ENCODE peak calls at places on chromosomes 4 and X, in seven cellular contexts. T, K, Q, U, H, L and E are unnamed samples. For H3K36me3, the result is how much of the 10 kb centered on the place peaks cover.

GRCh38 chrX:109890910-109891502 is 111.9 kb upstream of the TMEM164 start:
- DNase-seq in Q (no peak), T (peak), U (peak), K (peak), H (peak), L (peak), E (peak)

GRCh38 chr4:3473251-3473942 is 10.3 kb downstream of the DOK7 start:
- DNase-seq in U (peak), K (no peak), T (peak), H (peak), Q (no peak), L (no peak), E (no peak)

GRCh38 chr4:1983846-1984405 is 24.8 kb downstream of the NELFA start:
- DNase-seq in T (no peak), K (peak), H (peak), L (peak), U (peak), Q (no peak), E (no peak)

GRCh38 chr4:179583221-179583620 is 2141.0 kb upstream of the AGA start:
- DNase-seq in H (no peak), L (no peak), U (no peak), T (no peak), K (no peak), Q (no peak), E (no peak)

GRCh38 chr4:165164257-165164656 is 43.1 kb upstream of the KLHL2 start:
- DNase-seq in H (no peak), L (no peak), U (no peak), T (no peak), Q (no peak), K (no peak), E (no peak)

GRCh38 chr4:120395746-120396145 is 329.1 kb upstream of the MAD2L1 start:
- DNase-seq in L (no peak), H (no peak), K (no peak), Q (no peak), U (peak), T (peak), E (no peak)

GRCh38 chr4:14652522-14652921 is 349.8 kb upstream of the CPEB2 start:
- DNase-seq in L (no peak), T (no peak), H (no peak), U (no peak), K (no peak), Q (no peak), E (no peak)

GRCh38 chr4:159010563-159011260 is 92.2 kb upstream of the RAPGEF2 start:
- DNase-seq in L (peak), Q (no peak), U (peak), K (peak), H (peak), T (no peak), E (no peak)

GRCh38 chr4:25863347-25863784 is 578 bp upstream of the SEL1L3 start:
- DNase-seq in U (peak), Q (no peak), H (no peak), T (peak), K (peak), L (no peak), E (no peak)

GRCh38 chr4:171891038-171891437 is 77.8 kb downstream of the GALNTL6 start:
- DNase-seq in T (no peak), U (no peak), Q (no peak), H (no peak), K (no peak), L (no peak), E (no peak)

GRCh38 chr4:185341377-185341776 is 54.3 kb downstream of the LRP2BP start:
- DNase-seq in H (no peak), T (no peak), U (no peak), K (no peak), Q (no peak), L (no peak), E (no peak)
- H3K27ac ChIP-seq in H (no peak), T (no peak), U (no peak), K (no peak), Q (no peak), L (no peak), E (no peak)

GRCh38 chrX:40145670-40146470 is 48.1 kb upstream of the BCOR start:
- DNase-seq in K (no peak), T (no peak), Q (no peak), L (no peak), U (peak), H (no peak), E (no peak)
- H3K4me3 ChIP-seq in K (peak), T (peak), Q (peak), L (peak), U (no peak), H (peak), E (no peak)

GRCh38 chr4:37903901-37904300 is 13.0 kb downstream of the TBC1D1 start:
- DNase-seq in K (no peak), H (no peak), L (no peak), U (no peak), T (no peak), Q (no peak), E (no peak)
- H3K36me3 ChIP-seq in K (under half), H (under half), L (under half), U (under half), T (under half), Q (under half), E (under half)

GRCh38 chrX:68995780-68996551 is 167.1 kb downstream of the EFNB1 start:
- DNase-seq in K (peak), H (peak), T (no peak), Q (no peak), U (peak), L (peak), E (no peak)

GRCh38 chrX:68994135-68994882 is 165.5 kb downstream of the EFNB1 start:
- DNase-seq in L (no peak), U (no peak), K (no peak), H (no peak), Q (no peak), T (no peak), E (no peak)

GRCh38 chrX:68997461-68997860 is 167.8 kb downstream of the PJA1 start:
- DNase-seq in L (no peak), K (no peak), T (no peak), U (no peak), H (no peak), Q (no peak), E (no peak)

GRCh38 chrX:68994883-68995255 is 166.0 kb downstream of the EFNB1 start:
- DNase-seq in K (no peak), U (no peak), H (no peak), Q (no peak), T (no peak), L (no peak), E (no peak)

DNA sequence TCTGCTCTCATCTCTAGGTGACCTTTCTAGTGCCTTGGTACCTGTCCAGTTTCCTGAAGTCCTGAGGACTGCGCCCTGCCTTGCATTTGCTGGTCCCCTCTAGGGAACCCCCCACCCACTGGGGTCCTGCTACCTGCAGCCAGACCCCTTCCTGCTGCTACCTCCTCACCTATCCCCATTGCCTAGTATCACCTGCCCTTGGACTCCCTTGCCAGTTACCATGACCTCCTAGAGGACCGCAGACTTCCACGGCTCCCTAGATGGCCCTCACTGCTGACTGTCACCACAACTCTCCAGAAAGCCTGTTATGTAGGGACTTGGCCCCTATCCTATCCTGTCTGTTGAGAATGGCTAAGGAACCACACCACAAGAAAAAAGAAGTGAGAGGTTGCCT is 166.6 kb downstream of the EFNB1 start:
- DNase-seq in U (no peak), L (no peak), T (no peak), K (no peak), Q (no peak), H (no peak), E (no peak)
- H3K27ac ChIP-seq in U (no peak), L (peak), T (peak), K (peak), Q (no peak), H (peak), E (no peak)